ENCODE peak calls at places on chromosome 4, in eight cellular contexts. N, Z, X, B, H, E, J and I are unnamed samples.
A peak's percentile ranks its signal among the peaks of the same experiment; 100 is the strongest.

GRCh38 chr4:7187691-7188090 is 4.6 kb upstream of the SORCS2 start:
- DNase-seq in N (no peak), Z (peak; percentile 35), X (no peak), B (no peak), H (no peak), E (no peak), J (no peak), I (no peak)

GRCh38 chr4:92047209-92047877 is 256.4 kb upstream of the GRID2 start:
- DNase-seq in N (peak; percentile 41), Z (no peak), X (no peak), B (no peak), H (no peak), E (no peak), J (peak; percentile 33), I (no peak)

GRCh38 chr4:87967193-87967592 is 8.3 kb upstream of the SPP1 start:
- DNase-seq in N (no peak), Z (no peak), X (no peak), B (no peak), H (no peak), E (no peak), J (no peak), I (no peak)

GRCh38 chr4:173917255-173917960 is 366.1 kb downstream of the FBXO8 start:
- DNase-seq in N (peak; percentile 40), Z (no peak), X (no peak), B (no peak), H (peak; percentile 80), E (no peak), J (no peak), I (no peak)

GRCh38 chr4:7651461-7651921 is 216.8 kb upstream of the PSAPL1 start:
- DNase-seq in N (no peak), Z (peak; percentile 82), X (no peak), B (peak; percentile 63), H (peak; percentile 10), E (no peak), J (no peak), I (no peak)

GRCh38 chr4:52643846-52644245 is 15.3 kb downstream of the USP46 start:
- DNase-seq in N (no peak), Z (no peak), X (no peak), B (peak; percentile 43), H (peak; percentile 74), E (no peak), J (peak; percentile 62), I (no peak)

GRCh38 chr4:87120411-87121162 is 99.8 kb downstream of the KLHL8 start:
- DNase-seq in N (no peak), Z (peak; percentile 88), X (no peak), B (no peak), H (no peak), E (no peak), J (no peak), I (no peak)

GRCh38 chr4:110848787-110849186 is 225.9 kb upstream of the PITX2 start:
- DNase-seq in N (no peak), Z (no peak), X (no peak), B (no peak), H (no peak), E (no peak), J (no peak), I (no peak)

GRCh38 chr4:124907881-124908280 is 195.3 kb upstream of the ANKRD50 start:
- DNase-seq in N (peak; percentile 51), Z (no peak), X (no peak), B (peak; percentile 59), H (peak; percentile 60), E (peak; percentile 40), J (no peak), I (no peak)

GRCh38 chr4:89797117-89797516 is 39.8 kb downstream of the SNCA start:
- DNase-seq in N (peak; percentile 80), Z (peak; percentile 29), X (no peak), B (peak; percentile 6), H (peak; percentile 49), E (no peak), J (no peak), I (no peak)

GRCh38 chr4:171880136-171880535 is 66.9 kb downstream of the GALNTL6 start:
- DNase-seq in N (peak; percentile 88), Z (no peak), X (no peak), B (peak; percentile 88), H (peak; percentile 77), E (peak; percentile 85), J (peak; percentile 87), I (no peak)

GRCh38 chr4:22897520-22898108 is 204.9 kb downstream of the GBA3 start:
- DNase-seq in N (peak; percentile 14), Z (no peak), X (no peak), B (peak; percentile 21), H (peak; percentile 29), E (no peak), J (peak; percentile 8), I (no peak)

GRCh38 chr4:142404191-142404611 is 441.9 kb downstream of the INPP4B start:
- DNase-seq in N (peak; percentile 59), Z (no peak), X (no peak), B (peak; percentile 74), H (peak; percentile 80), E (no peak), J (no peak), I (no peak)

GRCh38 chr4:8532245-8532781 is 47.9 kb upstream of the GPR78 start:
- DNase-seq in N (no peak), Z (no peak), X (no peak), B (no peak), H (no peak), E (no peak), J (no peak), I (no peak)

GRCh38 chr4:84800256-84800655 is 166.2 kb downstream of the WDFY3 start:
- DNase-seq in N (peak; percentile 46), Z (no peak), X (no peak), B (peak; percentile 31), H (peak; percentile 23), E (no peak), J (no peak), I (no peak)

GRCh38 chr4:155322782-155323181 is 54.0 kb downstream of the MAP9 start:
- DNase-seq in N (no peak), Z (no peak), X (no peak), B (no peak), H (no peak), E (no peak), J (no peak), I (no peak)

GRCh38 chr4:6191448-6192130 is 8.8 kb downstream of the JAKMIP1 start:
- DNase-seq in N (no peak), Z (peak; percentile 10), X (no peak), B (no peak), H (no peak), E (no peak), J (no peak), I (no peak)

GRCh38 chr4:28744066-28744465 is 1883.4 kb downstream of the STIM2 start:
- DNase-seq in N (peak; percentile 22), Z (no peak), X (no peak), B (peak; percentile 8), H (no peak), E (no peak), J (no peak), I (no peak)

GRCh38 chr4:107988763-107989035 is 990 bp upstream of the HADH start:
- DNase-seq in N (no peak), Z (no peak), X (no peak), B (no peak), H (no peak), E (no peak), J (no peak), I (no peak)

GRCh38 chr4:146428298-146428697 is 93.4 kb downstream of the SLC10A7 start:
- DNase-seq in N (no peak), Z (no peak), X (no peak), B (no peak), H (no peak), E (no peak), J (no peak), I (no peak)

GRCh38 chr4:88244821-88245579 is 39.4 kb downstream of the PPM1K start:
- DNase-seq in N (no peak), Z (no peak), X (no peak), B (no peak), H (no peak), E (no peak), J (no peak), I (peak; percentile 27)

GRCh38 chr4:23932935-23933334 is 43.1 kb upstream of the PPARGC1A start:
- DNase-seq in N (no peak), Z (no peak), X (no peak), B (no peak), H (peak; percentile 53), E (no peak), J (no peak), I (no peak)

GRCh38 chr4:115292320-115293092 is 179.1 kb upstream of the NDST4 start:
- DNase-seq in N (no peak), Z (no peak), X (no peak), B (no peak), H (no peak), E (no peak), J (no peak), I (no peak)

GRCh38 chr4:155666701-155667537 is at the start of gene GUCY1A1:
- DNase-seq in N (peak; percentile 25), Z (peak; percentile 74), X (no peak), B (peak; percentile 13), H (peak; percentile 39), E (no peak), J (peak; percentile 31), I (peak; percentile 5)

GRCh38 chr4:139951051-139951450 is 202.9 kb downstream of the MAML3 start:
- DNase-seq in N (peak; percentile 53), Z (no peak), X (no peak), B (peak; percentile 58), H (peak; percentile 40), E (no peak), J (no peak), I (no peak)

GRCh38 chr4:40687676-40688389 is 58.2 kb upstream of the RBM47 start:
- DNase-seq in N (no peak), Z (no peak), X (no peak), B (no peak), H (no peak), E (no peak), J (no peak), I (no peak)

GRCh38 chr4:26360864-26361263 is 40.0 kb downstream of the RBPJ start:
- DNase-seq in N (no peak), Z (no peak), X (no peak), B (peak; percentile 5), H (no peak), E (no peak), J (no peak), I (no peak)

GRCh38 chr4:37719021-37719420 is 32.8 kb upstream of the RELL1 start:
- DNase-seq in N (no peak), Z (no peak), X (no peak), B (peak; percentile 60), H (no peak), E (no peak), J (no peak), I (no peak)

GRCh38 chr4:162163892-162164759 is at the start of gene FSTL5:
- DNase-seq in N (peak; percentile 81), Z (peak; percentile 77), X (peak; percentile 4), B (peak; percentile 13), H (peak; percentile 43), E (no peak), J (peak; percentile 40), I (no peak)